ENCODE peak calls at places on chromosomes 12 and 14, in nine cellular contexts. One of them, this sample, is unnamed.

GRCh38 chr12:122471324-122472226 is 29.2 kb downstream of the ZCCHC8 start:
- DNase-seq in bronchial epithelial cell: peak; percentile 77
- DNase-seq in PC-3: peak; percentile 85
- DNase-seq in neural progenitor cell: peak; percentile 48
- DNase-seq in MM.1S: peak; percentile 47
- DNase-seq in heart right ventricle: no peak
- DNase-seq in esophagus muscularis mucosa: no peak
- DNase-seq in esophagus squamous epithelium: no peak
- DNase-seq in CD8-positive, alpha-beta T cell: no peak
- DNase-seq in this sample: no peak

GRCh38 chr12:83818888-83819287 is 1093.7 kb downstream of the SLC6A15 start:
- DNase-seq in MM.1S: no peak
- DNase-seq in CD8-positive, alpha-beta T cell: no peak
- DNase-seq in esophagus muscularis mucosa: no peak
- DNase-seq in PC-3: peak; percentile 83
- DNase-seq in esophagus squamous epithelium: no peak
- DNase-seq in neural progenitor cell: no peak
- DNase-seq in heart right ventricle: no peak
- DNase-seq in bronchial epithelial cell: peak; percentile 68
- DNase-seq in this sample: peak; percentile 70

GRCh38 chr14:23056956-23057756 is at the start of gene CDH24:
- DNase-seq in PC-3: peak; percentile 75
- DNase-seq in bronchial epithelial cell: peak; percentile 36
- DNase-seq in CD8-positive, alpha-beta T cell: peak; percentile 60
- DNase-seq in neural progenitor cell: peak; percentile 94
- DNase-seq in esophagus muscularis mucosa: no peak
- DNase-seq in MM.1S: peak; percentile 61
- DNase-seq in esophagus squamous epithelium: no peak
- DNase-seq in heart right ventricle: peak; percentile 76
- DNase-seq in this sample: no peak

GRCh38 chr12:86748874-86749273 is 492.7 kb upstream of the MGAT4C start:
- DNase-seq in MM.1S: no peak
- DNase-seq in neural progenitor cell: no peak
- DNase-seq in esophagus squamous epithelium: no peak
- DNase-seq in heart right ventricle: no peak
- DNase-seq in CD8-positive, alpha-beta T cell: no peak
- DNase-seq in bronchial epithelial cell: no peak
- DNase-seq in PC-3: no peak
- DNase-seq in esophagus muscularis mucosa: no peak
- DNase-seq in this sample: no peak

GRCh38 chr14:103110681-103111296 is 12.5 kb upstream of the TNFAIP2 start:
- DNase-seq in PC-3: no peak
- DNase-seq in esophagus muscularis mucosa: no peak
- DNase-seq in neural progenitor cell: no peak
- DNase-seq in CD8-positive, alpha-beta T cell: no peak
- DNase-seq in heart right ventricle: no peak
- DNase-seq in MM.1S: peak; percentile 38
- DNase-seq in esophagus squamous epithelium: no peak
- DNase-seq in bronchial epithelial cell: no peak
- DNase-seq in this sample: no peak

GRCh38 chr14:33375781-33376180 is 437.1 kb downstream of the NPAS3 start:
- DNase-seq in CD8-positive, alpha-beta T cell: no peak
- DNase-seq in PC-3: no peak
- DNase-seq in heart right ventricle: no peak
- DNase-seq in neural progenitor cell: no peak
- DNase-seq in MM.1S: no peak
- DNase-seq in esophagus squamous epithelium: no peak
- DNase-seq in bronchial epithelial cell: no peak
- DNase-seq in esophagus muscularis mucosa: no peak
- DNase-seq in this sample: peak; percentile 67

GRCh38 chr12:3533703-3534386 is 42.8 kb downstream of the PRMT8 start:
- DNase-seq in heart right ventricle: peak; percentile 36
- DNase-seq in esophagus muscularis mucosa: peak; percentile 87
- DNase-seq in PC-3: peak; percentile 13
- DNase-seq in bronchial epithelial cell: peak; percentile 11
- DNase-seq in neural progenitor cell: peak; percentile 33
- DNase-seq in MM.1S: no peak
- DNase-seq in esophagus squamous epithelium: no peak
- DNase-seq in CD8-positive, alpha-beta T cell: no peak
- DNase-seq in this sample: peak; percentile 7

GRCh38 chr12:54220092-54220557 is 31.3 kb upstream of the SMUG1 start:
- DNase-seq in esophagus squamous epithelium: no peak
- DNase-seq in heart right ventricle: peak; percentile 54
- DNase-seq in esophagus muscularis mucosa: no peak
- DNase-seq in PC-3: peak; percentile 75
- DNase-seq in MM.1S: peak; percentile 62
- DNase-seq in neural progenitor cell: peak; percentile 78
- DNase-seq in bronchial epithelial cell: peak; percentile 74
- DNase-seq in CD8-positive, alpha-beta T cell: peak; percentile 59
- DNase-seq in this sample: peak; percentile 72

GRCh38 chr14:50087350-50088116 is 28.8 kb downstream of the VCPKMT start:
- DNase-seq in esophagus squamous epithelium: no peak
- DNase-seq in heart right ventricle: no peak
- DNase-seq in neural progenitor cell: no peak
- DNase-seq in bronchial epithelial cell: no peak
- DNase-seq in esophagus muscularis mucosa: no peak
- DNase-seq in CD8-positive, alpha-beta T cell: no peak
- DNase-seq in MM.1S: peak; percentile 51
- DNase-seq in PC-3: no peak
- DNase-seq in this sample: no peak

GRCh38 chr14:105258846-105259245 is 10.5 kb downstream of the BTBD6 start:
- DNase-seq in neural progenitor cell: no peak
- DNase-seq in esophagus squamous epithelium: no peak
- DNase-seq in CD8-positive, alpha-beta T cell: no peak
- DNase-seq in esophagus muscularis mucosa: no peak
- DNase-seq in bronchial epithelial cell: peak; percentile 57
- DNase-seq in MM.1S: no peak
- DNase-seq in heart right ventricle: no peak
- DNase-seq in PC-3: peak; percentile 87
- DNase-seq in this sample: peak; percentile 59

GRCh38 chr14:90569606-90570462 is 173.0 kb downstream of the CALM1 start:
- DNase-seq in heart right ventricle: no peak
- DNase-seq in MM.1S: no peak
- DNase-seq in neural progenitor cell: no peak
- DNase-seq in PC-3: no peak
- DNase-seq in bronchial epithelial cell: peak; percentile 76
- DNase-seq in CD8-positive, alpha-beta T cell: no peak
- DNase-seq in esophagus muscularis mucosa: no peak
- DNase-seq in esophagus squamous epithelium: no peak
- DNase-seq in this sample: no peak

GRCh38 chr14:58808828-58809227 is 171.1 kb downstream of the DACT1 start:
- DNase-seq in neural progenitor cell: no peak
- DNase-seq in heart right ventricle: no peak
- DNase-seq in MM.1S: no peak
- DNase-seq in esophagus squamous epithelium: no peak
- DNase-seq in PC-3: peak; percentile 87
- DNase-seq in bronchial epithelial cell: peak; percentile 80
- DNase-seq in CD8-positive, alpha-beta T cell: no peak
- DNase-seq in esophagus muscularis mucosa: peak; percentile 78
- DNase-seq in this sample: peak; percentile 39

GRCh38 chr14:73014105-73014504 is 12.8 kb downstream of the ZFYVE1 start:
- DNase-seq in esophagus squamous epithelium: no peak
- DNase-seq in PC-3: no peak
- DNase-seq in CD8-positive, alpha-beta T cell: no peak
- DNase-seq in neural progenitor cell: no peak
- DNase-seq in heart right ventricle: no peak
- DNase-seq in MM.1S: peak; percentile 56
- DNase-seq in esophagus muscularis mucosa: no peak
- DNase-seq in bronchial epithelial cell: no peak
- DNase-seq in this sample: no peak

DNA sequence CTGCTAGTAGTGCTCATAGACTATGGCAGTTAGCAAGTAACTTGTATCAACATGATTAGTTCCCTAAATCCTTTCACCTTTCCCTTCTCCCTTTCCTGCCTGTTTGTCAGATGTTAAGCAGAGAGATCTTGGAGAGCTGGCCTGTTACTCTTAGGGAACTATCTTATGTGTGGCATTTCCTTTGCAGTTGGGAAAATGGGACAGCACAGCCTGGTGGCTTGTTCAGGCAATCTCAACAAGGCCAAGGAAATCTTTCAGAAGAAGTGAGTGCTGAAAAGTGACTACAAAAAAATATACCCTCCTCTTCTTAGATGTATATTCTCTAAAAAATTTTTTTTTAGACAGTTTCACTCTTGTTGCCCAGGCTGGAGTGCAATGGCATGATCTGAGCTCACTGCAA is 7.4 kb downstream of the PARP2 start:
- DNase-seq in heart right ventricle: no peak
- DNase-seq in MM.1S: no peak
- DNase-seq in bronchial epithelial cell: no peak
- DNase-seq in esophagus muscularis mucosa: no peak
- DNase-seq in PC-3: no peak
- DNase-seq in neural progenitor cell: no peak
- DNase-seq in esophagus squamous epithelium: no peak
- DNase-seq in CD8-positive, alpha-beta T cell: no peak
- DNase-seq in this sample: no peak
- H3K36me3 ChIP-seq in heart right ventricle: no peaks in the 10 kb centered on the region
- H3K36me3 ChIP-seq in MM.1S: no peaks in the 10 kb centered on the region
- H3K36me3 ChIP-seq in bronchial epithelial cell: peaks cover 23% of the 10 kb centered on the region
- H3K36me3 ChIP-seq in esophagus muscularis mucosa: peaks cover 98% of the 10 kb centered on the region
- H3K36me3 ChIP-seq in PC-3: peaks cover 69% of the 10 kb centered on the region
- H3K36me3 ChIP-seq in neural progenitor cell: peaks cover 25% of the 10 kb centered on the region
- H3K36me3 ChIP-seq in esophagus squamous epithelium: peaks cover 99% of the 10 kb centered on the region
- H3K36me3 ChIP-seq in CD8-positive, alpha-beta T cell: no peaks in the 10 kb centered on the region
- H3K36me3 ChIP-seq in this sample: peaks cover 32% of the 10 kb centered on the region

GRCh38 chr14:89042021-89042420 is 217.6 kb downstream of the TTC8 start:
- DNase-seq in MM.1S: no peak
- DNase-seq in neural progenitor cell: no peak
- DNase-seq in esophagus squamous epithelium: no peak
- DNase-seq in PC-3: no peak
- DNase-seq in esophagus muscularis mucosa: peak; percentile 24
- DNase-seq in CD8-positive, alpha-beta T cell: no peak
- DNase-seq in heart right ventricle: no peak
- DNase-seq in bronchial epithelial cell: no peak
- DNase-seq in this sample: no peak

GRCh38 chr14:89037065-89037464 is 212.6 kb downstream of the TTC8 start:
- DNase-seq in esophagus squamous epithelium: no peak
- DNase-seq in CD8-positive, alpha-beta T cell: no peak
- DNase-seq in bronchial epithelial cell: no peak
- DNase-seq in heart right ventricle: no peak
- DNase-seq in PC-3: no peak
- DNase-seq in esophagus muscularis mucosa: no peak
- DNase-seq in neural progenitor cell: no peak
- DNase-seq in MM.1S: no peak
- DNase-seq in this sample: no peak

GRCh38 chr14:89041245-89041585 is 216.8 kb downstream of the TTC8 start:
- DNase-seq in esophagus muscularis mucosa: no peak
- DNase-seq in esophagus squamous epithelium: no peak
- DNase-seq in MM.1S: no peak
- DNase-seq in PC-3: peak; percentile 78
- DNase-seq in neural progenitor cell: no peak
- DNase-seq in CD8-positive, alpha-beta T cell: no peak
- DNase-seq in bronchial epithelial cell: peak; percentile 47
- DNase-seq in heart right ventricle: peak; percentile 27
- DNase-seq in this sample: no peak

GRCh38 chr14:89040080-89040437 is 215.6 kb downstream of the TTC8 start:
- DNase-seq in neural progenitor cell: no peak
- DNase-seq in esophagus squamous epithelium: no peak
- DNase-seq in esophagus muscularis mucosa: peak; percentile 10
- DNase-seq in bronchial epithelial cell: no peak
- DNase-seq in CD8-positive, alpha-beta T cell: no peak
- DNase-seq in PC-3: no peak
- DNase-seq in heart right ventricle: no peak
- DNase-seq in MM.1S: no peak
- DNase-seq in this sample: no peak

GRCh38 chr14:89040438-89041244 is 216.2 kb downstream of the TTC8 start:
- DNase-seq in heart right ventricle: peak; percentile 90
- DNase-seq in neural progenitor cell: peak; percentile 89
- DNase-seq in esophagus squamous epithelium: no peak
- DNase-seq in esophagus muscularis mucosa: peak; percentile 94
- DNase-seq in MM.1S: peak; percentile 48
- DNase-seq in bronchial epithelial cell: peak; percentile 74
- DNase-seq in PC-3: peak; percentile 90
- DNase-seq in CD8-positive, alpha-beta T cell: peak; percentile 70
- DNase-seq in this sample: peak; percentile 83
- TF ChIP-seq CTCF in heart right ventricle: peak; percentile 95
- TF ChIP-seq CTCF in neural progenitor cell: peak; percentile 100
- TF ChIP-seq CTCF in esophagus squamous epithelium: peak; percentile 94
- TF ChIP-seq CTCF in esophagus muscularis mucosa: peak; percentile 94
- TF ChIP-seq CTCF in MM.1S: peak; percentile 68
- TF ChIP-seq CTCF in bronchial epithelial cell: peak; percentile 95
- TF ChIP-seq CTCF in PC-3: peak; percentile 98
- TF ChIP-seq CTCF in CD8-positive, alpha-beta T cell: peak; percentile 90
- TF ChIP-seq CTCF in this sample: peak; percentile 98

DNA sequence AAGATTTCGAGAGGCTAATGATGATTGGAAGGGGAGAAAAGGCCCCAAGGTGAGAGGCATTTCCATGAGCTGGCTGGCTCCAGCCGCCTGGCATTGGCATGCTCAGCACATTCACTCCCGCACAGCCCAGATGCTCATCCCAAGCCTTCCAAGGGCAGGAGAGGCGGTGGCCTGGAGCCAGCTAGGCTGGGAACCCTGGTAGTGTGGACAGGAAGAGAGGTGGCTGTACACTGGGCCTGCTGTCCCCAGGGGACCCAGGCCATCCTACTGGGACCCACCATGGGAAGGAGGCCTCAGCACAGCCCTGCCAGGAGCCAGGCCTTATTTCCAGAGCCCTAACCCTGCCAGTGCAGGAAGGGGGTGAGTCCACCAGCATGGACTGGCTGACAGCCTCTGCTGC is 72.1 kb downstream of the SPTB start:
- DNase-seq in esophagus squamous epithelium: no peak
- DNase-seq in PC-3: peak; percentile 12
- DNase-seq in CD8-positive, alpha-beta T cell: no peak
- DNase-seq in heart right ventricle: peak; percentile 67
- DNase-seq in neural progenitor cell: no peak
- DNase-seq in MM.1S: no peak
- DNase-seq in bronchial epithelial cell: no peak
- DNase-seq in esophagus muscularis mucosa: no peak
- DNase-seq in this sample: no peak
- H3K36me3 ChIP-seq in esophagus squamous epithelium: no peaks in the 10 kb centered on the region
- H3K36me3 ChIP-seq in PC-3: no peaks in the 10 kb centered on the region
- H3K36me3 ChIP-seq in CD8-positive, alpha-beta T cell: no peaks in the 10 kb centered on the region
- H3K36me3 ChIP-seq in heart right ventricle: no peaks in the 10 kb centered on the region
- H3K36me3 ChIP-seq in neural progenitor cell: no peaks in the 10 kb centered on the region
- H3K36me3 ChIP-seq in MM.1S: no peaks in the 10 kb centered on the region
- H3K36me3 ChIP-seq in bronchial epithelial cell: no peaks in the 10 kb centered on the region
- H3K36me3 ChIP-seq in esophagus muscularis mucosa: no peaks in the 10 kb centered on the region
- H3K36me3 ChIP-seq in this sample: no peaks in the 10 kb centered on the region

GRCh38 chr14:77055981-77056380 is 27.5 kb upstream of the IRF2BPL start:
- DNase-seq in MM.1S: no peak
- DNase-seq in bronchial epithelial cell: no peak
- DNase-seq in heart right ventricle: no peak
- DNase-seq in CD8-positive, alpha-beta T cell: no peak
- DNase-seq in PC-3: no peak
- DNase-seq in esophagus muscularis mucosa: no peak
- DNase-seq in neural progenitor cell: no peak
- DNase-seq in esophagus squamous epithelium: no peak
- DNase-seq in this sample: no peak
- TF ChIP-seq CTCF in MM.1S: no peak
- TF ChIP-seq CTCF in bronchial epithelial cell: no peak
- TF ChIP-seq CTCF in heart right ventricle: no peak
- TF ChIP-seq CTCF in CD8-positive, alpha-beta T cell: no peak
- TF ChIP-seq CTCF in PC-3: no peak
- TF ChIP-seq CTCF in esophagus muscularis mucosa: no peak
- TF ChIP-seq CTCF in neural progenitor cell: no peak
- TF ChIP-seq CTCF in esophagus squamous epithelium: no peak
- TF ChIP-seq CTCF in this sample: no peak